ENCODE peak calls at places on chromosome 21, in seven cellular contexts. J is OCI-LY7, U is fibroblast of lung, D is foreskin fibroblast, E is cardiac muscle cell, X is esophagus squamous epithelium, O is cardiac fibroblast. I is an unnamed sample.

GRCh38 chr21:32332463-32332951 is 33.9 kb downstream of the MRAP start:
- DNase-seq in X (no peak), E (no peak), U (peak; percentile 10), O (no peak), D (no peak), J (no peak), I (no peak)

GRCh38 chr21:15616864-15617574 is 112.8 kb upstream of the USP25 start:
- DNase-seq in E (peak; percentile 78), U (peak; percentile 56), D (no peak), O (peak; percentile 68), J (no peak), X (no peak), I (no peak)

GRCh38 chr21:26849428-26850115 is 4.4 kb upstream of the ADAMTS1 start:
- DNase-seq in E (peak; percentile 82), J (peak; percentile 61), X (no peak), O (peak; percentile 84), D (no peak), U (peak; percentile 52), I (no peak)

GRCh38 chr21:27649323-27649722 is 682.4 kb upstream of the ADAMTS5 start:
- DNase-seq in U (peak; percentile 88), D (peak; percentile 90), X (no peak), E (peak; percentile 81), O (peak; percentile 97), J (no peak), I (no peak)

GRCh38 chr21:36542312-36543101 is 62.6 kb upstream of the CLDN14 start:
- DNase-seq in J (peak; percentile 80), U (no peak), D (no peak), O (no peak), X (no peak), E (no peak), I (no peak)

GRCh38 chr21:41974752-41975053 is 20.9 kb upstream of the C2CD2 start:
- DNase-seq in O (no peak), U (no peak), J (no peak), E (no peak), D (no peak), X (no peak), I (no peak)

GRCh38 chr21:43211085-43212071 is 42.6 kb downstream of the CRYAA start:
- DNase-seq in U (peak; percentile 8), J (peak; percentile 20), D (no peak), X (no peak), O (no peak), E (no peak), I (peak; percentile 16)

GRCh38 chr21:42704861-42705260 is 51.4 kb downstream of the PDE9A start:
- DNase-seq in O (no peak), J (no peak), U (no peak), X (no peak), E (no peak), D (no peak), I (no peak)

GRCh38 chr21:15848632-15849031 is 118.8 kb downstream of the USP25 start:
- DNase-seq in O (peak; percentile 73), E (peak; percentile 36), U (peak; percentile 75), X (no peak), D (peak; percentile 41), J (no peak), I (no peak)

GRCh38 chr21:28521932-28522826 is 470.5 kb downstream of the LTN1 start:
- DNase-seq in X (no peak), J (peak; percentile 39), O (peak; percentile 86), U (peak; percentile 33), E (peak; percentile 60), D (peak; percentile 72), I (no peak)

GRCh38 chr21:42537106-42537742 is 23.6 kb downstream of the SLC37A1 start:
- DNase-seq in O (peak; percentile 18), J (peak; percentile 79), E (no peak), D (no peak), U (no peak), X (no peak), I (no peak)

GRCh38 chr21:16855164-16855667 is 657.6 kb upstream of the CXADR start:
- DNase-seq in X (no peak), U (no peak), O (no peak), J (no peak), E (no peak), D (no peak), I (no peak)

DNA sequence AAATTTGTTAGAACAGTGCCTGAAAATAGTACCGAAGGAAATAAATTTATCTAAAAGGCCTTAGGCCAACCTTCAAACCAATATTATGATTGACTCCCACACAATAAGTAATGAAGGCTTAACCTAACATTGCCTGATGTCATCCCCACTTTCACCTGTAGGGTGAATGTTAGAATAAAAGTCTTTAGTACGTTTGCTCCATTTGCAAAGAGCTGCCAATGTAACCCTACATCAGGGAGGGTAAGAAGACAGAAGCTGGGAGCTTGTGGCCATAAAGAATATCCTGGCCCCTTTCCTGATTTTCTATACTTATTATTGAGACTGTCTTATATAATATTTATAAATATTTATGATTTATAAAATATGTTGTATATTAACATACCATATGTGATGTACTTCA is 661.8 kb upstream of the CXADR start:
- DNase-seq in O (no peak), E (no peak), U (no peak), D (no peak), J (no peak), X (no peak), I (no peak)
- TF ChIP-seq CTCF in O (peak; percentile 20), E (no peak), U (no peak), D (no peak), J (peak; percentile 36), X (no peak), I (peak; percentile 28)

GRCh38 chr21:39727401-39728120 is 17.4 kb upstream of the IGSF5 start:
- DNase-seq in D (no peak), X (no peak), J (no peak), E (no peak), U (no peak), O (no peak), I (no peak)

GRCh38 chr21:39721885-39722284 is 23.1 kb upstream of the IGSF5 start:
- DNase-seq in D (no peak), O (no peak), X (no peak), E (no peak), U (no peak), J (no peak), I (no peak)

GRCh38 chr21:39724944-39725343 is 20.0 kb upstream of the IGSF5 start:
- DNase-seq in D (no peak), O (no peak), J (no peak), E (no peak), X (no peak), U (no peak), I (no peak)

GRCh38 chr21:39728341-39728740 is 16.6 kb upstream of the IGSF5 start:
- DNase-seq in O (no peak), X (no peak), E (no peak), U (no peak), D (no peak), J (no peak), I (no peak)

DNA sequence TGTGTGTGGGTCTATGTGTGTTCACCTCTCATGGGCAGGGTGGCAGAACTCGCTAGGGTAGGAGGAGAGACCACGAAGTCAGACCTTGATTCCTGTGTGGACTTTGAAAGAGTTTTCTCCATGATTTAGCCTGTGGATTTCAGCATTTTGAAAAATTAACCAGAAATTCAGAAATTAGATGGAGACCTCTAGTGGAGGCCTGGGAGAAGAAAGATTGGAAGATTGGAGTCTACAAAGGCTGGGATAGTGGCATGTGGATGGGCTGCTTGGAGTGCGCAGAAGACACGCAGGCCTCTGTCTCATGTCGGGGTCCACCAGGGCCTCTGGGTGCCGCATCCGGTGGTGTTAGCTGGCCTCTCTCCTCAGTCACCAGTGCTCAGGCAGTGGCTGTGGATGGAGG is 18.9 kb upstream of the IGSF5 start:
- DNase-seq in E (no peak), U (no peak), X (no peak), J (no peak), D (no peak), O (no peak), I (no peak)
- TF ChIP-seq CTCF in E (no peak), U (no peak), X (no peak), J (peak; percentile 41), D (peak; percentile 39), O (no peak), I (peak; percentile 13)

DNA sequence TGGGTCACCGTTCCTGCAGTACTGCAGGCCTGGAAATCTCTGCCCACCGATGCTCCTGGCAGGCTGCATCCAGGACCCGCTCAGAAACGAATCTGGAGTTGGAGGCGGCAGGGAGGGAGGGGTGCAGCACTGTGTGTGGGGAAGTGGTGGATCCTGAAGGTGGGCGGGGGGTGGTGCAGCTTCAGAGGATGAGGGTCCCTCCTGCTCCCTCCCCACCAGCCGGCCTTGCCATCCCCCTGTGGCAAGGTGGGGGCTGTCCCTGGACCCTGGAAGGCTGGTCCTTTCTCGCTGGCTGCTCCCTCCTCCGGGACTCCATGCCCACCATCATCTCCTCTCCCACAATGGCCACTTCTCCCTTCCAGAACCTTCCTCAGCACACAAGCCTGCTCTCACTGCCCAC is 60.4 kb downstream of the B3GALT5 start:
- DNase-seq in E (no peak), D (no peak), U (no peak), X (no peak), O (no peak), J (no peak), I (no peak)
- TF ChIP-seq CTCF in E (no peak), D (no peak), U (no peak), X (no peak), O (no peak), J (no peak), I (no peak)

GRCh38 chr21:45286671-45287437 is 841 bp downstream of the POFUT2 start:
- DNase-seq in D (no peak), U (peak; percentile 19), J (no peak), O (no peak), E (no peak), X (no peak), I (no peak)
- TF ChIP-seq CTCF in D (no peak), U (no peak), J (no peak), O (no peak), E (no peak), X (no peak), I (no peak)

GRCh38 chr21:34133802-34134201 is 60.4 kb downstream of the MRPS6 start:
- DNase-seq in X (no peak), E (no peak), U (no peak), J (no peak), O (no peak), D (no peak), I (no peak)
- TF ChIP-seq CTCF in X (no peak), E (peak; percentile 28), U (no peak), J (peak; percentile 42), O (peak; percentile 26), D (peak; percentile 10), I (peak; percentile 44)

I was measured in progenitor cell of endocrine pancreas.